ENCODE peak calls at places on chromosomes 4 and X, in four cellular contexts. One of them, this sample, is unnamed.
A peak's percentile ranks its signal among the peaks of the same experiment; 100 is the strongest.

GRCh38 chr4:159906051-159906450 is 803.2 kb downstream of the RAPGEF2 start:
- DNase-seq in psoas muscle: no peak
- DNase-seq in stimulated activated CD4-positive, alpha-beta T cell treated with anti-CD3 and anti-CD28 coated beads, Interleukin-2, amount 100 ng/mL, for 48 hours: no peak
- DNase-seq in stimulated activated CD8-positive, alpha-beta memory T cell treated with anti-CD3 and anti-CD28 coated beads, Interleukin-15, amount 100 ng/mL, for 48 hours: no peak
- DNase-seq in this sample: no peak

GRCh38 chr4:138859249-138859648 is 156.3 kb upstream of the NOCT start:
- DNase-seq in psoas muscle: no peak
- DNase-seq in stimulated activated CD4-positive, alpha-beta T cell treated with anti-CD3 and anti-CD28 coated beads, Interleukin-2, amount 100 ng/mL, for 48 hours: no peak
- DNase-seq in stimulated activated CD8-positive, alpha-beta memory T cell treated with anti-CD3 and anti-CD28 coated beads, Interleukin-15, amount 100 ng/mL, for 48 hours: no peak
- DNase-seq in this sample: no peak

GRCh38 chrX:123169247-123169901 is 14.7 kb upstream of the GRIA3 start:
- DNase-seq in psoas muscle: no peak
- DNase-seq in stimulated activated CD4-positive, alpha-beta T cell treated with anti-CD3 and anti-CD28 coated beads, Interleukin-2, amount 100 ng/mL, for 48 hours: no peak
- DNase-seq in stimulated activated CD8-positive, alpha-beta memory T cell treated with anti-CD3 and anti-CD28 coated beads, Interleukin-15, amount 100 ng/mL, for 48 hours: no peak
- DNase-seq in this sample: no peak

GRCh38 chrX:133590703-133591505 is 175.6 kb upstream of the GPC4 start:
- DNase-seq in psoas muscle: no peak
- DNase-seq in stimulated activated CD4-positive, alpha-beta T cell treated with anti-CD3 and anti-CD28 coated beads, Interleukin-2, amount 100 ng/mL, for 48 hours: no peak
- DNase-seq in stimulated activated CD8-positive, alpha-beta memory T cell treated with anti-CD3 and anti-CD28 coated beads, Interleukin-15, amount 100 ng/mL, for 48 hours: no peak
- DNase-seq in this sample: no peak

GRCh38 chrX:14497184-14497666 is 32.1 kb upstream of the GLRA2 start:
- DNase-seq in psoas muscle: no peak
- DNase-seq in stimulated activated CD4-positive, alpha-beta T cell treated with anti-CD3 and anti-CD28 coated beads, Interleukin-2, amount 100 ng/mL, for 48 hours: no peak
- DNase-seq in stimulated activated CD8-positive, alpha-beta memory T cell treated with anti-CD3 and anti-CD28 coated beads, Interleukin-15, amount 100 ng/mL, for 48 hours: peak; percentile 3
- DNase-seq in this sample: peak; percentile 8

GRCh38 chrX:37380920-37381319 is 31.8 kb downstream of the PRRG1 start:
- DNase-seq in psoas muscle: no peak
- DNase-seq in stimulated activated CD4-positive, alpha-beta T cell treated with anti-CD3 and anti-CD28 coated beads, Interleukin-2, amount 100 ng/mL, for 48 hours: no peak
- DNase-seq in stimulated activated CD8-positive, alpha-beta memory T cell treated with anti-CD3 and anti-CD28 coated beads, Interleukin-15, amount 100 ng/mL, for 48 hours: no peak
- DNase-seq in this sample: no peak

GRCh38 chr4:169079942-169080827 is 70.1 kb upstream of the CBR4 start:
- DNase-seq in psoas muscle: peak; percentile 72
- DNase-seq in stimulated activated CD4-positive, alpha-beta T cell treated with anti-CD3 and anti-CD28 coated beads, Interleukin-2, amount 100 ng/mL, for 48 hours: peak; percentile 7
- DNase-seq in stimulated activated CD8-positive, alpha-beta memory T cell treated with anti-CD3 and anti-CD28 coated beads, Interleukin-15, amount 100 ng/mL, for 48 hours: peak; percentile 15
- DNase-seq in this sample: peak; percentile 55

GRCh38 chr4:116358633-116359222 is 726.6 kb downstream of the TRAM1L1 start:
- DNase-seq in psoas muscle: no peak
- DNase-seq in stimulated activated CD4-positive, alpha-beta T cell treated with anti-CD3 and anti-CD28 coated beads, Interleukin-2, amount 100 ng/mL, for 48 hours: peak; percentile 51
- DNase-seq in stimulated activated CD8-positive, alpha-beta memory T cell treated with anti-CD3 and anti-CD28 coated beads, Interleukin-15, amount 100 ng/mL, for 48 hours: peak; percentile 6
- DNase-seq in this sample: peak; percentile 44

GRCh38 chr4:153735901-153736461 is 23.8 kb downstream of the RNF175 start:
- DNase-seq in psoas muscle: no peak
- DNase-seq in stimulated activated CD4-positive, alpha-beta T cell treated with anti-CD3 and anti-CD28 coated beads, Interleukin-2, amount 100 ng/mL, for 48 hours: no peak
- DNase-seq in stimulated activated CD8-positive, alpha-beta memory T cell treated with anti-CD3 and anti-CD28 coated beads, Interleukin-15, amount 100 ng/mL, for 48 hours: no peak
- DNase-seq in this sample: no peak

GRCh38 chr4:40608628-40609027 is 21.0 kb downstream of the RBM47 start:
- DNase-seq in psoas muscle: no peak
- DNase-seq in stimulated activated CD4-positive, alpha-beta T cell treated with anti-CD3 and anti-CD28 coated beads, Interleukin-2, amount 100 ng/mL, for 48 hours: no peak
- DNase-seq in stimulated activated CD8-positive, alpha-beta memory T cell treated with anti-CD3 and anti-CD28 coated beads, Interleukin-15, amount 100 ng/mL, for 48 hours: no peak
- DNase-seq in this sample: no peak

GRCh38 chr4:16783119-16783518 is 115.3 kb downstream of the LDB2 start:
- DNase-seq in psoas muscle: no peak
- DNase-seq in stimulated activated CD4-positive, alpha-beta T cell treated with anti-CD3 and anti-CD28 coated beads, Interleukin-2, amount 100 ng/mL, for 48 hours: no peak
- DNase-seq in stimulated activated CD8-positive, alpha-beta memory T cell treated with anti-CD3 and anti-CD28 coated beads, Interleukin-15, amount 100 ng/mL, for 48 hours: no peak
- DNase-seq in this sample: no peak

GRCh38 chrX:68989865-68990606 is 161.2 kb downstream of the EFNB1 start:
- DNase-seq in psoas muscle: peak; percentile 65
- DNase-seq in stimulated activated CD4-positive, alpha-beta T cell treated with anti-CD3 and anti-CD28 coated beads, Interleukin-2, amount 100 ng/mL, for 48 hours: no peak
- DNase-seq in stimulated activated CD8-positive, alpha-beta memory T cell treated with anti-CD3 and anti-CD28 coated beads, Interleukin-15, amount 100 ng/mL, for 48 hours: no peak
- DNase-seq in this sample: no peak